ENCODE peak calls at places on chromosomes 13 and 19, in six cellular contexts. One of them, this sample, is unnamed.

GRCh38 chr19:10662384-10663251 is 8.5 kb downstream of the ILF3 start:
- DNase-seq in A549: no peak
- DNase-seq in WTC11: no peak
- DNase-seq in H1: no peak
- DNase-seq in HepG2: no peak
- DNase-seq in K562: peak
- DNase-seq in this sample: no peak

GRCh38 chr13:27797228-27797624 is 4.9 kb downstream of the GSX1 start:
- DNase-seq in A549: peak
- DNase-seq in WTC11: peak
- DNase-seq in H1: no peak
- DNase-seq in HepG2: no peak
- DNase-seq in K562: no peak
- DNase-seq in this sample: peak

GRCh38 chr13:18949489-18949761 is 232.2 kb downstream of the TUBA3C start:
- DNase-seq in A549: no peak
- DNase-seq in WTC11: no peak
- DNase-seq in H1: no peak
- DNase-seq in HepG2: no peak
- DNase-seq in K562: no peak
- DNase-seq in this sample: no peak

GRCh38 chr13:48038763-48039162 is 1.2 kb downstream of the NUDT15 start:
- DNase-seq in A549: no peak
- DNase-seq in WTC11: no peak
- DNase-seq in H1: no peak
- DNase-seq in HepG2: no peak
- DNase-seq in K562: no peak
- DNase-seq in this sample: no peak

GRCh38 chr13:34667356-34668218 is 274.5 kb upstream of the NBEA start:
- DNase-seq in A549: no peak
- DNase-seq in WTC11: no peak
- DNase-seq in H1: no peak
- DNase-seq in HepG2: no peak
- DNase-seq in K562: no peak
- DNase-seq in this sample: no peak

GRCh38 chr19:36125557-36125956 is 10.3 kb downstream of the TBCB start:
- DNase-seq in A549: no peak
- DNase-seq in WTC11: no peak
- DNase-seq in H1: no peak
- DNase-seq in HepG2: no peak
- DNase-seq in K562: no peak
- DNase-seq in this sample: no peak

GRCh38 chr13:30192320-30193093 is 114.8 kb downstream of the KATNAL1 start:
- DNase-seq in A549: no peak
- DNase-seq in WTC11: no peak
- DNase-seq in H1: no peak
- DNase-seq in HepG2: no peak
- DNase-seq in K562: no peak
- DNase-seq in this sample: no peak

GRCh38 chr13:50353651-50354415 is 338.6 kb downstream of the KCNRG start:
- DNase-seq in A549: no peak
- DNase-seq in WTC11: no peak
- DNase-seq in H1: no peak
- DNase-seq in HepG2: no peak
- DNase-seq in K562: no peak
- DNase-seq in this sample: no peak

GRCh38 chr13:104984296-104984818 is 1551.1 kb downstream of the EFNB2 start:
- DNase-seq in A549: no peak
- DNase-seq in WTC11: no peak
- DNase-seq in H1: no peak
- DNase-seq in HepG2: no peak
- DNase-seq in K562: no peak
- DNase-seq in this sample: peak

GRCh38 chr19:5631511-5632240 is 8.8 kb downstream of the SAFB start:
- DNase-seq in A549: no peak
- DNase-seq in WTC11: no peak
- DNase-seq in H1: no peak
- DNase-seq in HepG2: no peak
- DNase-seq in K562: no peak
- DNase-seq in this sample: no peak

DNA sequence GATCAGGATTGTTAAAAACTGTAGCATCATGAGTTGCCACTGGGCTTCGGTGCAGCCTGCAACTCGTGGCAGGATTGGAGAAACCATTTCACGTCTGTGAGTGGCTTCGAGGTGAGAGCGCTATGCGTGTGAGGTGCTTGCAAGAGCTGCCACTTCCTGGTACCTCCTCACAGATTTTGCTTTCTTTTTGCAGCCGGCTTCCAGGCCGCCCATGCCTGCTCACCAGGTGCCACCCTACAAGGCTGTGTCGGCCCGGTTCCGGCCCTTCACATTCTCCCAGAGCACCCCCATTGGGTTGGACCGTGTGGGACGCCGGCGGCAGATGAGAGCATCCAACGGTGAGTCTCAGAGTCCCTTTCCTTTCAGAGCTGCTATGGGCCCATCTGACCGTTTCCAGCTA is 57.9 kb upstream of the C1QTNF9 start:
- DNase-seq in A549: no peak
- DNase-seq in WTC11: no peak
- DNase-seq in H1: no peak
- DNase-seq in HepG2: no peak
- DNase-seq in K562: no peak
- DNase-seq in this sample: no peak
- TF ChIP-seq JUN in A549: no peak
- TF ChIP-seq JUN in WTC11: no peak
- TF ChIP-seq JUN in H1: no peak
- TF ChIP-seq JUN in HepG2: no peak
- TF ChIP-seq JUN in K562: no peak
- TF ChIP-seq JUN in this sample: no peak

DNA sequence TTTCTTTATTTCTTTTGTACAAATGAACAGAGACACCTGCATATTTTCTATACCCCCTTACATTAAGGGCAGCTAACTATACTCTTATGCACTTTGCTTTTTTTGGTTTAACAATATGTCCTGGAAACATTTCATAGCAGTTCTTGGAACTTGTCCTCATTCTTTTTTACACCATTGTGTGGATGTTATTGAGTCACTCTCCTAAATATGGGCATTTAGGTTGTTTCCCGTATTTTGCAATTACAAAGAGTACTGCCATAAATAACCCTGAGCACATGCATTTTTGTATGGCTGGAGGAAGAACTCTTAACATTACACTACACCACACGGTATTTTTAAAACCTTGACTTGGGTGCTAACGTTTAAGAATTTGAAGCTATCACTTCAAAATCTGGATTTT is 9.6 kb downstream of the ACP7 start:
- DNase-seq in A549: peak
- DNase-seq in WTC11: no peak
- DNase-seq in H1: no peak
- DNase-seq in HepG2: no peak
- DNase-seq in K562: no peak
- DNase-seq in this sample: no peak
- TF ChIP-seq JUN in A549: no peak
- TF ChIP-seq JUN in WTC11: no peak
- TF ChIP-seq JUN in H1: no peak
- TF ChIP-seq JUN in HepG2: no peak
- TF ChIP-seq JUN in K562: no peak
- TF ChIP-seq JUN in this sample: no peak

DNA sequence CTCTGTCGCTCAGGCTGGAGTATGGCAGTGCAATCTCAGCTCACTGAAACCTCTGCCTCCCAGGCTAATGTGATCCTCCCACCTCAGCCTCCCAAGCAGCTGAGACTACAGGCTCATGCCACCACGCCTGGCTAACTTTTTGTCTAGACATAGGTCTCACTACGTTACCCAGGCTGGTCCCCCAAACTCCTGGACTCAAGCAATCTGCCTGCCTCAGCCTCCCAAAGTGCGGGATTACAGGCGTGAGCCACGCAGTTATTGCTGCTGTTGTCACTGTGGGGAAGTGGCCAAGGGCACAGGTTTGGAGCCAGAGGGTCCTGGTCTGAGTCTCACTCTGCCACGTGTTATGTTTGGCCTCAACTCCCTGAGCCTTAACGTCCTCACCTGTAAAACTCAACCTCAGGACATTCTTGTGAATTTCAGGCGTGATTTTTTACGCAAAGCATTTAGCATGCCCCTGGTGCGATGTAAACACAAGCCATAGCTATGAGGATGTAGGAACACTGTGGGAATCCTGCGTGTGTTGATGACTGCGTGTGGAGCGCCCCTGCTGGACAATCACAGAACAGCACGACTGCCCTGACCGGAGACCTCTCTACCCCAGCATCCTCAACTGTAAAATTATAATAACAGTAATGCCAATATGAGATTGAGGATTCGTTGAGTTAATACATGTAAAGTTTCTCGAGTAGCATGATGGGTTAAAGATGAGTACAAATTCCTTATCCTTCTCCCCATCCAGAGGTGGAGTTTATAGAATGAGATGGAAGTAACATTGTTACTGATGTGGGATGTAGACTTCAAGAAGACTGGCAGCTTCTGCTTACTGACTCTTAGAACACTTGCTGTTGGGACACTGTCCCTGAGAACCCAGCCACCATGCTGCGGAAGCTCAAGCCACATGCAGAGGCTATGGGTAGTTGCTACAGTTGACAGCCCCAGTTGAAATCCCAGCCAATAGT is 41.8 kb upstream of the PNMA8B start:
- DNase-seq in A549: peak
- DNase-seq in WTC11: peak
- DNase-seq in H1: no peak
- DNase-seq in HepG2: no peak
- DNase-seq in K562: peak
- DNase-seq in this sample: peak
- TF ChIP-seq JUN in A549: no peak
- TF ChIP-seq JUN in WTC11: no peak
- TF ChIP-seq JUN in H1: no peak
- TF ChIP-seq JUN in HepG2: no peak
- TF ChIP-seq JUN in K562: no peak
- TF ChIP-seq JUN in this sample: no peak

GRCh38 chr13:80751854-80752253 is 410.9 kb upstream of the SPRY2 start:
- DNase-seq in A549: no peak
- DNase-seq in WTC11: no peak
- DNase-seq in H1: no peak
- DNase-seq in HepG2: no peak
- DNase-seq in K562: no peak
- DNase-seq in this sample: no peak
- TF ChIP-seq JUN in A549: no peak
- TF ChIP-seq JUN in WTC11: no peak
- TF ChIP-seq JUN in H1: no peak
- TF ChIP-seq JUN in HepG2: no peak
- TF ChIP-seq JUN in K562: no peak
- TF ChIP-seq JUN in this sample: no peak

GRCh38 chr13:28819748-28820098 is 416 bp upstream of the MTUS2 start:
- DNase-seq in A549: peak
- DNase-seq in WTC11: peak
- DNase-seq in H1: no peak
- DNase-seq in HepG2: peak
- DNase-seq in K562: peak
- DNase-seq in this sample: peak
- TF ChIP-seq JUN in A549: no peak
- TF ChIP-seq JUN in WTC11: no peak
- TF ChIP-seq JUN in H1: no peak
- TF ChIP-seq JUN in HepG2: no peak
- TF ChIP-seq JUN in K562: no peak
- TF ChIP-seq JUN in this sample: no peak

DNA sequence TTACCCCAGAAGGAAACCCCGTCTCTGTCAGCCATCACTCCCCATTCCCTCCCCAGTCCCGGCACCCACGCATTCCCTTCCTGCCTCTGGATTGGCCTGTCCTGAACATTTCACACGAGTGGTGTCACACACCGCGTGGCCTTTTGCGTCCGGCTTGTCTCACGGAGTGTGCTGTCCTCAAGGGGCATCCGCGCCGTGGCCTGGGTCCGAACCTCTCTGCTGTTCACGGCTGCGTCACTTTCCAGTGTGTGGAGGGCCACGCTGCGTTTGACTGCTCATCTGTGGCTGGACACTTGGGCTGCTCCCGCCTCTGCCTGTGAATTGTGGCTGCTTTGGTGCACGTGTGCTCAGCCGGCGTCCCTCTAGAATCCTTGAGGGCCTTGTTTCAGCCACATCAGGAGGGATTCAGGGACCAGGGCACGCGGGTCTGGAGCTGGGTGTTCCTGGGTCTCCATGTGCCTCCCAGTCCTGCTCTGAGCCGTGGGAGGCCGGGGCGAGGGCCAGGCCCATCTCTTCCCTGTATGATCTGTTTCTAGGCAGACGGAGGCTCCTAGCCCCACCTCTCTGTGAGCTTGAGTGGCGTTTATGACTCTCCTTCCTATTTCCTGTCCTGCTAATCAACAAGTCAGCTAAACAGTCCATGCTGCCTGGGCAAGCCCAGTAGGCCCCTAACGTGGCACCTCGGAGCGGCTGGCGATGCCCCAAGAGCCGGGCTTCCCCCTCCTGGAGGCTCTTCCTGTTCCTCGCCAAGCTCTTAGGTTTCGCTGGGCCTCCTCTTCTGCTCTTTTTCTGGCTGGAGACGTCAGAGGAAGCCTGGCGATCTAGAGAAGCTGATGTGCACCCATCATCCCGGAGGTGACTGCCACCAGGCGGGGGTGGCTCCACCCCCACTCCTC is 8.1 kb downstream of the STK11 start:
- DNase-seq in A549: no peak
- DNase-seq in WTC11: no peak
- DNase-seq in H1: no peak
- DNase-seq in HepG2: no peak
- DNase-seq in K562: no peak
- DNase-seq in this sample: peak
- TF ChIP-seq JUN in A549: no peak
- TF ChIP-seq JUN in WTC11: no peak
- TF ChIP-seq JUN in H1: no peak
- TF ChIP-seq JUN in HepG2: no peak
- TF ChIP-seq JUN in K562: no peak
- TF ChIP-seq JUN in this sample: peak

GRCh38 chr13:101452519-101453485 is at the start of gene ITGBL1:
- DNase-seq in A549: no peak
- DNase-seq in WTC11: no peak
- DNase-seq in H1: no peak
- DNase-seq in HepG2: no peak
- DNase-seq in K562: no peak
- DNase-seq in this sample: peak
- TF ChIP-seq JUN in A549: no peak
- TF ChIP-seq JUN in WTC11: no peak
- TF ChIP-seq JUN in H1: no peak
- TF ChIP-seq JUN in HepG2: no peak
- TF ChIP-seq JUN in K562: no peak
- TF ChIP-seq JUN in this sample: no peak

This sample was measured in endothelial cell of umbilical vein.